ENCODE peak calls at places on chromosomes 5 and 9, in ten cellular contexts. W is IMR-90, B is GM12878, Q is ovary, K is body of pancreas, R is stomach, D is sigmoid colon, P is HCT116, V is thyroid gland, L is prostate gland. M is an unnamed sample.
A peak's percentile ranks its signal among the peaks of the same experiment; 100 is the strongest.

GRCh38 chr9:97575673-97576048 is 57.5 kb downstream of the TSTD2 start:
- DNase-seq in V (no peak), R (no peak), B (no peak), D (no peak), L (no peak), K (no peak), W (no peak), Q (no peak), P (no peak), M (no peak)

GRCh38 chr5:123571927-123572326 is 60.0 kb downstream of the CSNK1G3 start:
- DNase-seq in Q (no peak), W (no peak), P (no peak), R (no peak), B (no peak), V (no peak), K (no peak), D (no peak), L (no peak), M (no peak)

GRCh38 chr9:6788175-6789016 is 30.6 kb downstream of the KDM4C start:
- DNase-seq in P (peak; percentile 24), Q (no peak), B (no peak), L (no peak), K (no peak), V (no peak), R (peak; percentile 39), W (peak; percentile 58), D (peak; percentile 17), M (no peak)

GRCh38 chr5:113053614-113054013 is 77.0 kb downstream of the DCP2 start:
- DNase-seq in D (no peak), L (no peak), K (peak; percentile 36), R (no peak), P (no peak), B (no peak), W (peak; percentile 72), V (no peak), Q (peak; percentile 56), M (no peak)

GRCh38 chr9:20043035-20043434 is 254.2 kb upstream of the SLC24A2 start:
- DNase-seq in P (no peak), L (no peak), V (no peak), R (no peak), B (no peak), K (no peak), W (no peak), Q (no peak), D (no peak), M (no peak)

GRCh38 chr9:126331964-126332748 is 5.5 kb downstream of the MVB12B start:
- DNase-seq in D (no peak), K (no peak), V (no peak), R (no peak), W (no peak), Q (no peak), P (no peak), B (no peak), L (no peak), M (no peak)

GRCh38 chr5:153824909-153825308 is 213.8 kb downstream of the FAM114A2 start:
- DNase-seq in K (no peak), Q (no peak), L (no peak), D (no peak), R (no peak), W (no peak), V (no peak), P (no peak), B (no peak), M (no peak)

GRCh38 chr5:168647083-168647482 is 67.9 kb upstream of the PANK3 start:
- DNase-seq in B (no peak), P (no peak), Q (no peak), K (no peak), R (no peak), W (no peak), V (no peak), D (no peak), L (no peak), M (no peak)

GRCh38 chr9:79616971-79617370 is 45.2 kb downstream of the TLE4 start:
- DNase-seq in V (peak; percentile 16), R (no peak), W (no peak), L (no peak), B (no peak), K (no peak), Q (peak; percentile 47), D (no peak), P (no peak), M (no peak)

GRCh38 chr9:4102078-4102477 is 197.8 kb downstream of the GLIS3 start:
- DNase-seq in D (no peak), W (peak; percentile 55), R (no peak), Q (no peak), B (no peak), P (no peak), V (no peak), L (no peak), K (no peak), M (no peak)

GRCh38 chr9:89732295-89732951 is 127.6 kb downstream of the GADD45G start:
- DNase-seq in V (no peak), B (no peak), L (no peak), R (no peak), D (no peak), Q (peak; percentile 32), K (peak; percentile 35), W (no peak), P (no peak), M (no peak)

GRCh38 chr5:18314192-18314778 is 680.0 kb downstream of the TAF11L14 start:
- DNase-seq in B (no peak), K (no peak), V (no peak), Q (no peak), R (no peak), W (peak; percentile 20), P (peak; percentile 6), D (no peak), L (no peak), M (no peak)

GRCh38 chr9:90981726-90982125 is 180.1 kb downstream of the SYK start:
- DNase-seq in D (no peak), B (no peak), Q (no peak), W (no peak), K (no peak), V (no peak), P (no peak), R (no peak), L (no peak), M (no peak)

GRCh38 chr9:81174023-81174422 is 515.3 kb downstream of the TLE1 start:
- DNase-seq in R (no peak), D (no peak), P (no peak), L (no peak), Q (no peak), W (no peak), K (no peak), V (no peak), B (no peak), M (no peak)

GRCh38 chr5:56638061-56638621 is 177.2 kb upstream of the MAP3K1 start:
- DNase-seq in V (no peak), B (no peak), P (no peak), R (peak; percentile 73), L (peak; percentile 80), W (no peak), K (peak; percentile 94), D (no peak), Q (no peak), M (no peak)

GRCh38 chr5:56637321-56637920 is 177.9 kb upstream of the MAP3K1 start:
- DNase-seq in P (no peak), W (peak; percentile 52), K (no peak), Q (no peak), L (no peak), R (no peak), B (no peak), V (no peak), D (no peak), M (no peak)

GRCh38 chr5:56638768-56639238 is 176.5 kb upstream of the MAP3K1 start:
- DNase-seq in V (no peak), D (no peak), W (no peak), K (peak; percentile 36), L (peak; percentile 40), B (no peak), P (no peak), R (no peak), Q (no peak), M (no peak)

GRCh38 chr5:56640763-56641406 is 174.5 kb upstream of the MAP3K1 start:
- DNase-seq in B (no peak), P (no peak), V (peak; percentile 24), D (peak; percentile 69), L (peak; percentile 87), R (peak; percentile 75), Q (no peak), W (no peak), K (peak; percentile 86), M (peak; percentile 12)

DNA sequence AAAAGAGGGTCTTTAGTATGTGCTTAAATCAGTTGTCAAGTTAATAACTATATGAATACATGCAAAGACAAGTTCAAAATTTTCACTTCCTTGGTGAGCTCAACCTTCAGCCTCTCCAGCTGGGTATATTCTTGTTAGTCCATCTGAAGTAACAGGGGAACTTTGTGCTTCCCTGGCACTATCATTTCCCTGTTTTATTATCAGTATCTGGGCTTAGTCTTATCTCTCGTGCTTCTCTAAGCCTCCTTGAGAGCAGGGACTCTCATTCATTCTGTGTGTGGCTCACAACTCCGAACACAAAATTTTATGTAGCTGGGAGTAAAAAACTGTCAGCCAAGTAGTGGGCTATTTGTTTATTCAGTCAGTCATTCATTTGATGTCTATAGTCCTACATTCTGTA is 175.9 kb upstream of the MAP3K1 start:
- DNase-seq in W (no peak), R (no peak), L (no peak), K (no peak), P (no peak), V (no peak), D (no peak), Q (no peak), B (no peak), M (no peak)
- H3K27ac ChIP-seq in W (no peak overlapping the region), R (no peak overlapping the region), L (peak overlapping the region; percentile 57), K (peak overlapping the region; percentile 86), P (no peak overlapping the region), V (peak overlapping the region; percentile 78), D (no peak overlapping the region), Q (no peak overlapping the region), B (no peak overlapping the region), M (no peak overlapping the region)

DNA sequence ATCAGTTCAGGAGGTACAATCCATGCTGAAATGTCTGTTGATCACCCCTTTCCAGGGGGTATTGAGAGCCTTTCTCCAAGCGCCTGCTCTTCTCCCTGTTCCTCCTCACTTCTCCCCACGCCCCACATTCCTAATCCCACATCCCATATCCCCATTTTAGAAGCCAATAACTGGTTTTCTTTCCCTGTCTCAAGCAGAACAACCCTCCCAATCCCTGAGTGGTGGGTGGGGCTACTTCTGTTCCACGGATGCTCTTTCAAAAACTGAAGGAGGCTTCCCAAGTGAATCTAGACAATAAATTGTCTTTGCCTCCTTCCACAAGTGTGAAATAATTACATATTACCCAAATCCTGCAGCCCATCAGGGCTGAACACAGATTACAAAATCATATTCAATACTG is 77.0 kb upstream of the SEMA6A start:
- DNase-seq in D (no peak), K (no peak), L (no peak), R (no peak), B (no peak), Q (no peak), W (no peak), V (no peak), P (no peak), M (no peak)
- H3K4me3 ChIP-seq in D (no peak overlapping the region), K (no peak overlapping the region), L (no peak overlapping the region), R (no peak overlapping the region), B (no peak overlapping the region), Q (no peak overlapping the region), W (no peak overlapping the region), V (no peak overlapping the region), P (no peak overlapping the region), M (no peak overlapping the region)

GRCh38 chr9:133058550-133059320 is 3.0 kb upstream of the CEL start:
- DNase-seq in D (no peak), L (no peak), P (no peak), Q (no peak), K (peak; percentile 40), B (peak; percentile 13), R (no peak), W (no peak), V (no peak), M (no peak)
- TF ChIP-seq POLR2A in D (no peak), L (no peak), P (no peak), Q (no peak), K (no peak), B (peak; percentile 28), R (no peak), W (no peak), V (no peak), M (no peak)

GRCh38 chr9:132632426-132632825 is 37.4 kb downstream of the DDX31 start:
- DNase-seq in R (no peak), P (no peak), L (no peak), D (no peak), V (no peak), W (no peak), K (no peak), Q (no peak), B (no peak), M (no peak)
- H3K27ac ChIP-seq in R (no peak overlapping the region), P (no peak overlapping the region), L (no peak overlapping the region), D (no peak overlapping the region), V (no peak overlapping the region), W (no peak overlapping the region), K (no peak overlapping the region), Q (no peak overlapping the region), B (no peak overlapping the region), M (no peak overlapping the region)

M was measured in tibial nerve.